ENCODE peak calls at places on chromosomes 5 and 9, in seven cellular contexts. One of them, this sample, is unnamed.

GRCh38 chr5:137752873-137753226 is 1.3 kb downstream of the HNRNPA0 start:
- DNase-seq in AG09319: no peak
- DNase-seq in AG20443: no peak
- DNase-seq in brain microvascular endothelial cell: no peak
- DNase-seq in aorta: no peak
- DNase-seq in pulmonary artery endothelial cell: no peak
- DNase-seq in epithelial cell of esophagus: peak
- DNase-seq in this sample: no peak

GRCh38 chr9:35516481-35516880 is 26.6 kb downstream of the RUSC2 start:
- DNase-seq in AG09319: no peak
- DNase-seq in AG20443: peak
- DNase-seq in brain microvascular endothelial cell: peak
- DNase-seq in aorta: no peak
- DNase-seq in pulmonary artery endothelial cell: no peak
- DNase-seq in epithelial cell of esophagus: peak
- DNase-seq in this sample: peak

GRCh38 chr9:5500441-5501235 is 9.7 kb upstream of the PDCD1LG2 start:
- DNase-seq in AG09319: no peak
- DNase-seq in AG20443: no peak
- DNase-seq in brain microvascular endothelial cell: peak
- DNase-seq in aorta: no peak
- DNase-seq in pulmonary artery endothelial cell: no peak
- DNase-seq in epithelial cell of esophagus: no peak
- DNase-seq in this sample: peak

GRCh38 chr5:39231705-39232525 is 12.6 kb upstream of the FYB1 start:
- DNase-seq in AG09319: no peak
- DNase-seq in AG20443: no peak
- DNase-seq in brain microvascular endothelial cell: peak
- DNase-seq in aorta: no peak
- DNase-seq in pulmonary artery endothelial cell: peak
- DNase-seq in epithelial cell of esophagus: peak
- DNase-seq in this sample: no peak

GRCh38 chr9:121075251-121076036 is 689 bp downstream of the CNTRL start:
- DNase-seq in AG09319: no peak
- DNase-seq in AG20443: no peak
- DNase-seq in brain microvascular endothelial cell: no peak
- DNase-seq in aorta: no peak
- DNase-seq in pulmonary artery endothelial cell: no peak
- DNase-seq in epithelial cell of esophagus: peak
- DNase-seq in this sample: no peak

GRCh38 chr9:120698766-120699165 is 15.5 kb downstream of the MEGF9 start:
- DNase-seq in AG09319: no peak
- DNase-seq in AG20443: no peak
- DNase-seq in brain microvascular endothelial cell: no peak
- DNase-seq in aorta: no peak
- DNase-seq in pulmonary artery endothelial cell: no peak
- DNase-seq in epithelial cell of esophagus: no peak
- DNase-seq in this sample: no peak

GRCh38 chr9:135078361-135078821 is 9.1 kb upstream of the OLFM1 start:
- DNase-seq in AG09319: no peak
- DNase-seq in AG20443: no peak
- DNase-seq in brain microvascular endothelial cell: no peak
- DNase-seq in aorta: no peak
- DNase-seq in pulmonary artery endothelial cell: no peak
- DNase-seq in epithelial cell of esophagus: no peak
- DNase-seq in this sample: no peak

GRCh38 chr5:172452398-172453205 is 1.7 kb downstream of the SH3PXD2B start:
- DNase-seq in AG09319: no peak
- DNase-seq in AG20443: peak
- DNase-seq in brain microvascular endothelial cell: peak
- DNase-seq in aorta: no peak
- DNase-seq in pulmonary artery endothelial cell: no peak
- DNase-seq in epithelial cell of esophagus: peak
- DNase-seq in this sample: peak

GRCh38 chr5:107456281-107456715 is 214.4 kb downstream of the EFNA5 start:
- DNase-seq in AG09319: no peak
- DNase-seq in AG20443: no peak
- DNase-seq in brain microvascular endothelial cell: no peak
- DNase-seq in aorta: no peak
- DNase-seq in pulmonary artery endothelial cell: no peak
- DNase-seq in epithelial cell of esophagus: peak
- DNase-seq in this sample: no peak

GRCh38 chr5:116009806-116010205 is 22.5 kb upstream of the ARL14EPL start:
- DNase-seq in AG09319: no peak
- DNase-seq in AG20443: no peak
- DNase-seq in brain microvascular endothelial cell: no peak
- DNase-seq in aorta: no peak
- DNase-seq in pulmonary artery endothelial cell: no peak
- DNase-seq in epithelial cell of esophagus: no peak
- DNase-seq in this sample: no peak

GRCh38 chr9:119986205-119986604 is 593.8 kb downstream of the CDK5RAP2 start:
- DNase-seq in AG09319: no peak
- DNase-seq in AG20443: no peak
- DNase-seq in brain microvascular endothelial cell: no peak
- DNase-seq in aorta: no peak
- DNase-seq in pulmonary artery endothelial cell: no peak
- DNase-seq in epithelial cell of esophagus: no peak
- DNase-seq in this sample: no peak

GRCh38 chr5:75603421-75603820 is 7.8 kb upstream of the ANKDD1B start:
- DNase-seq in AG09319: no peak
- DNase-seq in AG20443: no peak
- DNase-seq in brain microvascular endothelial cell: no peak
- DNase-seq in aorta: no peak
- DNase-seq in pulmonary artery endothelial cell: no peak
- DNase-seq in epithelial cell of esophagus: peak
- DNase-seq in this sample: no peak

GRCh38 chr9:5622019-5622418 is 6.9 kb upstream of the RIC1 start:
- DNase-seq in AG09319: no peak
- DNase-seq in AG20443: peak
- DNase-seq in brain microvascular endothelial cell: peak
- DNase-seq in aorta: no peak
- DNase-seq in pulmonary artery endothelial cell: no peak
- DNase-seq in epithelial cell of esophagus: peak
- DNase-seq in this sample: peak

GRCh38 chr9:128190013-128190412 is 1.4 kb downstream of the CIZ1 start:
- DNase-seq in AG09319: no peak
- DNase-seq in AG20443: no peak
- DNase-seq in brain microvascular endothelial cell: no peak
- DNase-seq in aorta: no peak
- DNase-seq in pulmonary artery endothelial cell: no peak
- DNase-seq in epithelial cell of esophagus: no peak
- DNase-seq in this sample: no peak